ENCODE peak calls at places on chromosome 16, in six cellular contexts. U is Karpas-422; J is globus pallidus; E is AG10803; Z is mucosa of descending colon; O is activated CD4-positive, alpha-beta T cell treated with anti-CD3 and anti-CD28 coated beads for 24 hours. A is an unnamed sample.

GRCh38 chr16:49980166-49980565 is 44.9 kb upstream of the CNEP1R1 start:
- DNase-seq in O (no peak), U (no peak), J (no peak), Z (no peak), E (peak; percentile 9), A (no peak)

GRCh38 chr16:49473131-49473530 is 99.5 kb downstream of the C16orf78 start:
- DNase-seq in U (no peak), J (no peak), Z (peak; percentile 13), O (no peak), E (no peak), A (no peak)

GRCh38 chr16:11297492-11298142 is 16.5 kb upstream of the PRM1 start:
- DNase-seq in Z (peak; percentile 89), O (peak; percentile 32), U (peak; percentile 85), E (peak; percentile 68), J (peak; percentile 77), A (peak; percentile 98)

GRCh38 chr16:27374231-27374793 is 27.7 kb upstream of the IL21R start:
- DNase-seq in Z (no peak), E (no peak), O (no peak), U (no peak), J (peak; percentile 33), A (no peak)

GRCh38 chr16:1498899-1499676 is 5.9 kb downstream of the TELO2 start:
- DNase-seq in Z (no peak), J (no peak), O (no peak), U (no peak), E (no peak), A (no peak)

GRCh38 chr16:75861981-75862380 is 135.7 kb upstream of the CPHXL start:
- DNase-seq in Z (no peak), U (no peak), O (no peak), E (no peak), J (no peak), A (no peak)

GRCh38 chr16:54929090-54930033 is 1.3 kb upstream of the IRX5 start:
- DNase-seq in U (peak; percentile 98), O (peak; percentile 91), Z (peak; percentile 98), J (peak; percentile 99), E (peak; percentile 99), A (peak; percentile 99)

GRCh38 chr16:5670198-5670597 is 572.6 kb upstream of the EEF2KMT start:
- DNase-seq in O (no peak), Z (no peak), E (no peak), U (no peak), J (no peak), A (no peak)

GRCh38 chr16:75225678-75226515 is 7.1 kb downstream of the CTRB1 start:
- DNase-seq in U (no peak), J (no peak), O (no peak), E (no peak), Z (no peak), A (no peak)

GRCh38 chr16:66167564-66168291 is 198.8 kb upstream of the CDH5 start:
- DNase-seq in Z (no peak), U (no peak), E (no peak), O (no peak), J (no peak), A (no peak)

GRCh38 chr16:66427036-66427446 is at the start of gene BEAN1:
- DNase-seq in J (no peak), O (no peak), Z (no peak), U (no peak), E (peak; percentile 13), A (no peak)

A was measured in NAMALWA.